ENCODE peak calls at places on chromosomes 16 and 17, in nine cellular contexts. E, P, D, B, J, O, I, U and C are unnamed samples.

GRCh38 chr16:67489401-67490083 is 6.2 kb upstream of the AGRP start:
- DNase-seq in B (peak; percentile 29), I (no peak), D (no peak), E (no peak), U (no peak), O (no peak), P (no peak), J (no peak), C (no peak)

GRCh38 chr16:81838794-81839193 is 59.7 kb downstream of the PLCG2 start:
- DNase-seq in U (no peak), P (no peak), B (peak; percentile 8), I (peak; percentile 20), O (no peak), D (peak; percentile 34), E (no peak), J (no peak), C (no peak)

GRCh38 chr16:68993885-68994284 is 111.6 kb upstream of the HAS3 start:
- DNase-seq in J (no peak), B (peak; percentile 79), I (peak; percentile 82), E (no peak), D (no peak), U (no peak), O (no peak), P (no peak), C (no peak)

GRCh38 chr17:19714542-19715411 is 1.6 kb downstream of the SLC47A2 start:
- DNase-seq in B (no peak), P (no peak), D (no peak), E (no peak), O (no peak), U (no peak), J (no peak), I (no peak), C (no peak)

GRCh38 chr16:4477966-4478365 is 1.8 kb downstream of the HMOX2 start:
- DNase-seq in D (no peak), O (peak; percentile 47), I (peak; percentile 54), E (no peak), B (peak; percentile 57), P (no peak), U (peak; percentile 33), J (no peak), C (no peak)

GRCh38 chr17:31002047-31002446 is 31.2 kb downstream of the RNF135 start:
- DNase-seq in U (no peak), D (no peak), I (no peak), E (no peak), J (no peak), O (no peak), B (no peak), P (no peak), C (no peak)

GRCh38 chr16:65745-66144 is 6.7 kb downstream of the RHBDF1 start:
- DNase-seq in B (peak; percentile 82), J (peak; percentile 73), E (peak; percentile 71), O (peak; percentile 87), P (peak; percentile 64), D (peak; percentile 37), U (peak; percentile 82), I (peak; percentile 72), C (peak; percentile 91)

GRCh38 chr17:80092959-80093358 is 8.4 kb upstream of the GAA start:
- DNase-seq in D (no peak), E (no peak), J (no peak), U (no peak), P (no peak), O (no peak), B (no peak), I (no peak), C (no peak)

GRCh38 chr17:80263253-80264047 is 2.8 kb downstream of the RNF213 start:
- DNase-seq in J (peak; percentile 74), P (no peak), B (peak; percentile 82), I (peak; percentile 93), D (peak; percentile 62), E (peak; percentile 79), U (peak; percentile 96), O (no peak), C (peak; percentile 55)

GRCh38 chr17:78034429-78035091 is 76.1 kb downstream of the TNRC6C start:
- DNase-seq in E (no peak), O (no peak), D (no peak), B (peak; percentile 18), J (no peak), P (no peak), I (peak; percentile 57), U (no peak), C (no peak)

GRCh38 chr17:34424814-34425490 is 61.9 kb upstream of the CCL1 start:
- DNase-seq in J (no peak), U (no peak), D (no peak), E (no peak), P (no peak), B (no peak), O (peak; percentile 31), I (no peak), C (no peak)

GRCh38 chr17:8144401-8145295 is 7.6 kb downstream of the PER1 start:
- DNase-seq in E (no peak), P (no peak), I (no peak), D (no peak), B (no peak), J (no peak), U (no peak), O (no peak), C (peak; percentile 34)

GRCh38 chr17:4152471-4152870 is 9.5 kb downstream of the CYB5D2 start:
- DNase-seq in E (no peak), U (no peak), D (no peak), J (no peak), I (peak; percentile 75), O (no peak), P (no peak), B (no peak), C (no peak)

GRCh38 chr16:85286970-85287814 is 174.9 kb upstream of the CIBAR2 start:
- DNase-seq in B (peak; percentile 38), E (no peak), O (no peak), J (no peak), U (no peak), D (no peak), I (peak; percentile 47), P (no peak), C (no peak)

GRCh38 chr17:45170976-45171337 is 9.3 kb downstream of the HEXIM2 start:
- DNase-seq in P (no peak), O (no peak), J (no peak), B (peak; percentile 83), E (no peak), I (no peak), U (no peak), D (no peak), C (no peak)

GRCh38 chr16:450800-451512 is 25.5 kb downstream of the RAB11FIP3 start:
- DNase-seq in E (no peak), P (no peak), O (no peak), J (no peak), I (no peak), B (no peak), U (no peak), D (no peak), C (no peak)

GRCh38 chr17:74752822-74753401 is 4.5 kb downstream of the NHERF1 start:
- DNase-seq in B (no peak), U (no peak), I (no peak), E (no peak), O (no peak), D (no peak), P (no peak), J (no peak), C (no peak)

GRCh38 chr16:1045363-1046270 is 26.9 kb upstream of the SSTR5 start:
- DNase-seq in J (no peak), P (no peak), O (no peak), B (no peak), I (no peak), U (no peak), D (no peak), E (no peak), C (no peak)

GRCh38 chr16:30137897-30138296 is 14.9 kb upstream of the MAPK3 start:
- DNase-seq in B (no peak), U (no peak), O (no peak), I (no peak), P (no peak), J (no peak), D (no peak), E (no peak), C (no peak)

GRCh38 chr16:11497851-11498289 is 88.8 kb downstream of the LITAF start:
- DNase-seq in E (no peak), P (no peak), D (peak; percentile 70), U (no peak), B (peak; percentile 77), O (peak; percentile 42), J (no peak), I (peak; percentile 24), C (no peak)

GRCh38 chr17:43324205-43324893 is 74.4 kb upstream of the ARL4D start:
- DNase-seq in U (no peak), P (no peak), E (no peak), O (peak; percentile 52), D (no peak), B (no peak), J (no peak), I (no peak), C (no peak)

GRCh38 chr16:66508261-66508913 is 41.5 kb downstream of the TK2 start:
- DNase-seq in B (peak; percentile 34), J (no peak), D (no peak), U (no peak), O (no peak), P (no peak), E (no peak), I (peak; percentile 73), C (no peak)

GRCh38 chr16:81431554-81432353 is 12.9 kb upstream of the CMIP start:
- DNase-seq in E (no peak), D (no peak), I (peak; percentile 96), O (peak; percentile 41), U (no peak), P (no peak), J (no peak), B (peak; percentile 78), C (no peak)

GRCh38 chr16:6643083-6643686 is 689.5 kb upstream of the RBFOX1 start:
- DNase-seq in O (peak; percentile 59), J (no peak), D (peak; percentile 33), E (peak; percentile 9), U (peak; percentile 44), P (peak; percentile 70), B (peak; percentile 58), I (peak; percentile 41), C (peak; percentile 50)

GRCh38 chr17:78532311-78532710 is 44.9 kb downstream of the DNAH17 start:
- DNase-seq in O (no peak), J (no peak), I (no peak), D (no peak), P (no peak), E (no peak), B (no peak), U (no peak), C (no peak)

GRCh38 chr16:49524578-49525315 is 151.1 kb downstream of the C16orf78 start:
- DNase-seq in O (no peak), E (no peak), I (no peak), P (no peak), J (no peak), B (no peak), U (no peak), D (no peak), C (no peak)

GRCh38 chr16:53022374-53022773 is 30.3 kb downstream of the CHD9NB start:
- DNase-seq in E (no peak), P (peak; percentile 57), B (peak; percentile 72), I (peak; percentile 51), O (peak; percentile 84), J (no peak), U (peak; percentile 4), D (no peak), C (no peak)

GRCh38 chr17:17028878-17029535 is 13.2 kb upstream of the MPRIP start:
- DNase-seq in O (peak; percentile 10), U (no peak), E (no peak), J (no peak), D (no peak), P (no peak), B (no peak), I (no peak), C (no peak)